ENCODE peak calls at places on chromosomes 3 and 15, in four cellular contexts. V, I, G and T are unnamed samples.

GRCh38 chr3:129360705-129361460 is 67.6 kb downstream of the EFCAB12 start:
- DNase-seq in V (no peak), I (no peak), G (no peak), T (no peak)

GRCh38 chr15:64209680-64210334 is 47.0 kb upstream of the PPIB start:
- DNase-seq in G (peak; percentile 72), I (no peak), V (no peak), T (no peak)

GRCh38 chr15:66156310-66156975 is 97.1 kb downstream of the MEGF11 start:
- DNase-seq in G (peak; percentile 38), V (no peak), I (no peak), T (no peak)

GRCh38 chr3:26264708-26265107 is 357.9 kb upstream of the LRRC3B start:
- DNase-seq in V (no peak), I (no peak), G (no peak), T (no peak)

GRCh38 chr15:75758071-75758872 is 45.6 kb upstream of the CSPG4 start:
- DNase-seq in I (peak; percentile 71), V (peak; percentile 45), G (peak; percentile 77), T (peak; percentile 76)

GRCh38 chr3:87437765-87438164 is 161.4 kb upstream of the POU1F1 start:
- DNase-seq in I (no peak), G (no peak), V (peak; percentile 20), T (no peak)

GRCh38 chr15:74272812-74273211 is 36.7 kb downstream of the CCDC33 start:
- DNase-seq in I (no peak), G (no peak), V (no peak), T (no peak)

GRCh38 chr3:54578417-54578816 is 349.4 kb downstream of the LRTM1 start:
- DNase-seq in V (no peak), G (no peak), I (no peak), T (no peak)

GRCh38 chr3:94822298-94822697 is 759.4 kb downstream of the NSUN3 start:
- DNase-seq in G (no peak), V (no peak), I (no peak), T (no peak)

GRCh38 chr3:126936853-126937395 is 46.0 kb upstream of the PLXNA1 start:
- DNase-seq in V (no peak), I (no peak), G (no peak), T (no peak)

GRCh38 chr3:9912294-9912935 is 4.5 kb upstream of the IL17RC start:
- DNase-seq in V (no peak), I (no peak), G (no peak), T (no peak)

GRCh38 chr3:99753268-99753975 is 64.2 kb upstream of the CMSS1 start:
- DNase-seq in I (no peak), V (peak; percentile 65), G (peak; percentile 68), T (peak; percentile 26)

GRCh38 chr3:195820186-195820585 is 8.5 kb upstream of the MUC4 start:
- DNase-seq in I (no peak), G (no peak), V (no peak), T (no peak)

GRCh38 chr3:14991148-14991742 is 43.9 kb downstream of the NR2C2 start:
- DNase-seq in V (no peak), I (no peak), G (no peak), T (no peak)

GRCh38 chr3:152287898-152288576 is 19.3 kb downstream of the MBNL1 start:
- DNase-seq in V (no peak), I (no peak), G (no peak), T (no peak)

GRCh38 chr15:61712124-61712759 is 348.0 kb downstream of the VPS13C start:
- DNase-seq in G (no peak), I (no peak), V (no peak), T (no peak)

GRCh38 chr3:12796171-12797123 is at the start of gene CAND2:
- DNase-seq in I (peak; percentile 52), V (no peak), G (no peak), T (peak; percentile 48)

GRCh38 chr15:44670087-44670945 is 6.9 kb upstream of the SPG11 start:
- DNase-seq in V (no peak), G (no peak), I (no peak), T (no peak)

GRCh38 chr3:112086018-112086854 is at the start of gene C3orf52:
- DNase-seq in G (peak; percentile 16), V (no peak), I (peak; percentile 66), T (peak; percentile 74)

GRCh38 chr3:99250821-99251355 is 349.4 kb upstream of the DCBLD2 start:
- DNase-seq in V (no peak), G (no peak), I (no peak), T (no peak)

GRCh38 chr3:137202941-137203340 is 245.2 kb downstream of the IL20RB start:
- DNase-seq in G (no peak), I (no peak), V (no peak), T (no peak)

GRCh38 chr3:49723301-49723630 is 485 bp downstream of the GMPPB start:
- DNase-seq in V (no peak), G (peak; percentile 69), I (peak; percentile 72), T (no peak)

GRCh38 chr3:57756528-57757401 is 656 bp downstream of the SLMAP start:
- DNase-seq in V (no peak), I (peak; percentile 49), G (peak; percentile 31), T (peak; percentile 35)

GRCh38 chr15:58292761-58293175 is 139.0 kb upstream of the LIPC start:
- DNase-seq in I (no peak), V (no peak), G (no peak), T (no peak)

GRCh38 chr3:112056451-112056929 is 22.0 kb downstream of the TMPRSS7 start:
- DNase-seq in I (no peak), G (no peak), V (peak; percentile 66), T (no peak)